ENCODE peak calls at places on chromosomes 2 and 18, in four cellular contexts. N is HepG2, O is HCT116, J is breast epithelium. A is an unnamed sample. For H3K4me1, the result is how much of the 10 kb centered on the place peaks cover.

GRCh38 chr2:64228126-64228678 is 84.0 kb upstream of the PELI1 start:
- DNase-seq in N (peak), O (peak), J (peak), A (peak)

GRCh38 chr2:212064318-212064717 is 474.3 kb downstream of the ERBB4 start:
- DNase-seq in N (no peak), O (no peak), J (no peak), A (no peak)

GRCh38 chr2:235588750-235589149 is 94.9 kb downstream of the AGAP1 start:
- DNase-seq in N (no peak), O (no peak), J (no peak), A (no peak)

GRCh38 chr2:128196026-128196822 is 105.2 kb downstream of the UGGT1 start:
- DNase-seq in N (peak), O (no peak), J (no peak), A (no peak)

GRCh38 chr18:79588636-79589481 is 90.7 kb upstream of the CTDP1 start:
- DNase-seq in N (peak), O (no peak), J (peak), A (peak)

GRCh38 chr2:12428786-12429185 is 287.9 kb upstream of the TRIB2 start:
- DNase-seq in N (no peak), O (no peak), J (no peak), A (no peak)

GRCh38 chr2:240426797-240427721 is 8.4 kb upstream of the GPC1 start:
- DNase-seq in N (no peak), O (no peak), J (no peak), A (peak)

GRCh38 chr2:145721681-145722080 is 1201.8 kb upstream of the ZEB2 start:
- DNase-seq in N (no peak), O (no peak), J (no peak), A (no peak)

GRCh38 chr18:73340135-73340934 is 472.5 kb upstream of the NETO1 start:
- DNase-seq in N (peak), O (no peak), J (no peak), A (no peak)

GRCh38 chr2:174400853-174401252 is 5.3 kb downstream of the SCRN3 start:
- DNase-seq in N (no peak), O (no peak), J (no peak), A (no peak)

GRCh38 chr2:102473020-102473419 is at the start of gene SLC9A4:
- DNase-seq in N (peak), O (peak), J (peak), A (no peak)

GRCh38 chr2:17981936-17982335 is 103.5 kb downstream of the KCNS3 start:
- DNase-seq in N (no peak), O (no peak), J (no peak), A (no peak)

GRCh38 chr2:127893494-127893893 is 7.7 kb upstream of the AMMECR1L start:
- DNase-seq in N (peak), O (no peak), J (no peak), A (no peak)

GRCh38 chr2:16046649-16047048 is 106.3 kb downstream of the MYCN start:
- DNase-seq in N (no peak), O (no peak), J (no peak), A (no peak)

GRCh38 chr2:239806758-239807434 is 218.2 kb downstream of the NDUFA10 start:
- DNase-seq in N (no peak), O (no peak), J (no peak), A (peak)

GRCh38 chr18:78915446-78916008 is 64.1 kb upstream of the SALL3 start:
- DNase-seq in N (no peak), O (no peak), J (no peak), A (no peak)

GRCh38 chr2:159606287-159606686 is 10.1 kb downstream of the BAZ2B start:
- DNase-seq in N (peak), O (no peak), J (no peak), A (no peak)

GRCh38 chr2:191170773-191171172 is 20.0 kb upstream of the STAT4 start:
- DNase-seq in N (no peak), O (no peak), J (no peak), A (no peak)
- TF ChIP-seq POLR2AphosphoS5 in N (no peak), O (no peak), J (no peak), A (no peak)

GRCh38 chr2:219252084-219252483 is 959 bp upstream of the TUBA4B start:
- DNase-seq in N (no peak), O (no peak), J (no peak), A (no peak)

GRCh38 chr2:219248845-219249202 is 3.5 kb downstream of the STK16 start:
- DNase-seq in N (no peak), O (no peak), J (no peak), A (no peak)

GRCh38 chr2:219251656-219252055 is 1.4 kb upstream of the TUBA4B start:
- DNase-seq in N (no peak), O (no peak), J (no peak), A (no peak)

GRCh38 chr2:219249203-219249980 is 3.7 kb upstream of the TUBA4B start:
- DNase-seq in N (peak), O (no peak), J (peak), A (peak)

GRCh38 chr2:219250044-219250781 is 2.8 kb upstream of the TUBA4B start:
- DNase-seq in N (no peak), O (no peak), J (no peak), A (no peak)
- H3K4me1 ChIP-seq in N (half or more), O (half or more), J (under half), A (half or more)

GRCh38 chr2:205714789-205715411 is 32.6 kb downstream of the NRP2 start:
- DNase-seq in N (no peak), O (no peak), J (no peak), A (no peak)

GRCh38 chr2:205716126-205716525 is 33.8 kb downstream of the NRP2 start:
- DNase-seq in N (no peak), O (peak), J (no peak), A (no peak)

GRCh38 chr2:205712508-205712907 is 30.2 kb downstream of the NRP2 start:
- DNase-seq in N (no peak), O (no peak), J (no peak), A (no peak)

GRCh38 chr2:205714058-205714776 is 31.9 kb downstream of the NRP2 start:
- DNase-seq in N (no peak), O (no peak), J (no peak), A (no peak)

DNA sequence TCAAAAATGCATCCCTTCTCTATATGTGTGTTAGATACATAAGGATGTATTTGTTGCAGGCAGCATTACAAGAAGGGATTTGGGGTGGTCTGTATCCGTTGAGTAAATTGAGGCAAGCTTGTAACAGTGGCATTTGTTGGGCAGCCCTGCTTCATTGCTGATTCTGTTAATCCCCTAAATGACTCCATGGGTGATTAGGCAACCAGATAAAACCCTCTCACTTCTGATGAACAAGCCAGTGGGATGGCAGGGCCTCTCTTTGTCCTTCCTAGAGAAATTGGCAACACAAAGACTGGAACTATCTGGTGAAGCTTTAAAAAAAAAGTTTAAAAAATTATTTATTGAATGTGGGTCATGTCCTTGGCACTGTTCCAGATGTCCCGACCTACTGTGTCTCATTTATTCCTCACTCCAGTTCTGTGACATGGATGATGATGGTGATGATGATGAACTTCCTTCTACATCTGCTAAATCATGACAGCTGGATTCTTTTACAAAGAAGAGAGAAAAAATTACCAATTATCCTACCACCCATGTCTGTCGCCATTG is 30.8 kb downstream of the NRP2 start:
- DNase-seq in N (no peak), O (no peak), J (no peak), A (no peak)
- TF ChIP-seq POLR2AphosphoS5 in N (no peak), O (no peak), J (no peak), A (no peak)

GRCh38 chr18:76972838-76973237 is 150.5 kb downstream of the ZNF236 start:
- DNase-seq in N (no peak), O (no peak), J (no peak), A (no peak)
- H3K4me1 ChIP-seq in N (under half), O (under half), J (under half), A (under half)

DNA sequence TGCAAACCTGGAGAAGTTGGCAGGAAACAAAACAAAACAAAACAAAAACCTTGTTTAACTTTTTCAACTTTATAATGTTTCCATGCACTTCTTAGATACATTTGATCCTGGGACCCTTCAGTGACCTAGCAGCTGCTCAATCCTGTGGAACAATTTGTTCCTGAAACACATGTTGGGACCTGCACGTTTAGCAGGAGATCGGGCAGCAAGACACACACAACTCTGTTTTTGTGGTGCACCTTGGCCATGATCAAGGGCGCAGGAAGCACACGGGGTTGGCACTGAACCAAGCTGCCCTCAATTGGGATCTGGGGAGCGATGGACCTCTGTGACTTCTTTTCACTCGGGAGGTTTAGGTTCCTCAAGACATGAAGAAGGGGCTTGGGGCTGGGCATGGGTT is 268.7 kb downstream of the LOXHD1 start:
- DNase-seq in N (no peak), O (no peak), J (peak), A (no peak)
- TF ChIP-seq POLR2AphosphoS5 in N (no peak), O (no peak), J (peak), A (no peak)

GRCh38 chr2:237900891-237901831 is 41.7 kb downstream of the RAMP1 start:
- DNase-seq in N (no peak), O (no peak), J (no peak), A (peak)
- H3K4me1 ChIP-seq in N (under half), O (under half), J (under half), A (under half)

GRCh38 chr2:37644191-37644590 is 27.3 kb downstream of the CDC42EP3 start:
- DNase-seq in N (no peak), O (no peak), J (no peak), A (no peak)

GRCh38 chr2:37643102-37644078 is 28.1 kb downstream of the CDC42EP3 start:
- DNase-seq in N (no peak), O (no peak), J (no peak), A (no peak)

GRCh38 chr2:37645836-37646235 is 25.6 kb downstream of the CDC42EP3 start:
- DNase-seq in N (peak), O (no peak), J (no peak), A (no peak)

GRCh38 chr2:37647941-37648315 is 23.5 kb downstream of the CDC42EP3 start:
- DNase-seq in N (no peak), O (no peak), J (no peak), A (no peak)

GRCh38 chr2:37645363-37645762 is 26.1 kb downstream of the CDC42EP3 start:
- DNase-seq in N (no peak), O (no peak), J (no peak), A (no peak)
- TF ChIP-seq POLR2AphosphoS5 in N (no peak), O (no peak), J (no peak), A (no peak)

GRCh38 chr2:43220229-43220981 is 6.0 kb downstream of the ZFP36L2 start:
- DNase-seq in N (no peak), O (no peak), J (no peak), A (no peak)
- H3K4me1 ChIP-seq in N (half or more), O (half or more), J (under half), A (half or more)

DNA sequence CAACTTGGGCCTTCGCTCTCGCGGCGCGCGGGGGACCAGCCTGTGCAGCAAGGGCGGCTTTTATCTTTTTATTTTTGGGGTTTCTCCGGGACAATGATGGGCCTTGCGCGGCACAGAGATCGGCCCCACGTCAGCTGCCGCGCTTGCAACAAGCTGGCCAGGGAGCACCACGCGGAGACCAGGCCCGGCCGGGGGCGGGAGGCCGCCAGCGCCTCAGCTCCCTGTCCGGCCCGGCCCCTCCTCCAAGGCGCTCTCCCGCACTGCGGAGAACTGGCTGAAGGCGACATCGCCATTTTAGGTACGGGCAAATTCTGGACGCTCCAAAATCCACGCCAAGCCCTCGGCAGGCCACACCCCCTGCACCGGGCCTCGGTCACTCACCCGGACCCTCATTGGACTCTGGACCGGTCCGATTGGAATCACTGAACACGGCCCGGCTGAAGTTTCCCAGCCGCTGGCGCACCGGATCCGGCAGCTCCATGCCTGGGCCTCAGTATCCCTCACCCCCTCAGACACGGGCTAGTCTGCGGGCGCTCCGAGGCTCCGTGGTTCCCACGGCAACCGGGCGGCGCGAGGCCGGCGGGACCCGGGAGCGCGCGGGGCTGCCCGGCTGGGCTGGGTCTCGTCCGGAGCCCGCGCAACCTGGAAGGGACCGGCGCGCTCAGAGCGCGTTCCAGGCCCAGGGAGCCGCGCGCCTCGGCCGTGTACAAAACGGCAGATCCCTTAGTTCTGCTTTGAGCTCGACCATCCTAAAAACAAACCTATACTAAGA is at the start of gene TMEM17:
- DNase-seq in N (no peak), O (peak), J (peak), A (peak)
- TF ChIP-seq POLR2AphosphoS5 in N (no peak), O (no peak), J (peak), A (no peak)

A was measured in suprapubic skin.